ENCODE peak calls at places on chromosomes 12 and 14, in five cellular contexts. P is lower lobe of right lung, A is HT1080, H is bronchial epithelial cell, B is GM23338. Y is an unnamed sample.

GRCh38 chr12:13227191-13227590 is 30.7 kb downstream of the EMP1 start:
- DNase-seq in H (no peak), B (no peak), A (no peak), P (no peak), Y (no peak)

GRCh38 chr12:49624919-49625577 is 1.7 kb downstream of the PRPF40B start:
- DNase-seq in A (peak), P (no peak), B (no peak), H (peak), Y (no peak)

GRCh38 chr12:32843528-32844095 is 53.0 kb downstream of the PKP2 start:
- DNase-seq in B (peak), H (peak), A (no peak), P (no peak), Y (no peak)

GRCh38 chr12:20368653-20369163 is 371 bp downstream of the PDE3A start:
- DNase-seq in P (no peak), B (peak), A (peak), H (peak), Y (no peak)

GRCh38 chr12:92107621-92108131 is 38.0 kb downstream of the BTG1 start:
- DNase-seq in A (no peak), B (peak), H (no peak), P (no peak), Y (no peak)

GRCh38 chr12:59808317-59808910 is 212.6 kb downstream of the SLC16A7 start:
- DNase-seq in A (peak), B (peak), P (no peak), H (peak), Y (no peak)

GRCh38 chr12:33438890-33439586 is 581 bp downstream of the SYT10 start:
- DNase-seq in B (peak), A (no peak), H (no peak), P (no peak), Y (no peak)

GRCh38 chr14:81459421-81459820 is 59.3 kb upstream of the STON2 start:
- DNase-seq in B (no peak), P (no peak), A (no peak), H (no peak), Y (no peak)

GRCh38 chr12:120725151-120725658 is 421 bp upstream of the ACADS start:
- DNase-seq in A (no peak), H (no peak), B (peak), P (no peak), Y (no peak)

GRCh38 chr14:105469456-105470162 is 5.0 kb upstream of the CRIP2 start:
- DNase-seq in A (no peak), P (no peak), B (no peak), H (no peak), Y (no peak)

GRCh38 chr14:56133547-56133946 is 15.3 kb downstream of the PELI2 start:
- DNase-seq in A (no peak), H (peak), P (no peak), B (peak), Y (no peak)

GRCh38 chr12:104680070-104680469 is 223.3 kb downstream of the CHST11 start:
- DNase-seq in H (no peak), P (no peak), B (peak), A (no peak), Y (no peak)

GRCh38 chr12:9760699-9761406 is at the start of gene CD69:
- DNase-seq in B (no peak), A (no peak), P (no peak), H (no peak), Y (no peak)

GRCh38 chr12:69066420-69067373 is 133.7 kb upstream of the CPM start:
- DNase-seq in A (no peak), P (no peak), H (no peak), B (peak), Y (no peak)

GRCh38 chr12:6235499-6235898 is 35.3 kb downstream of the CD9 start:
- DNase-seq in B (no peak), A (no peak), H (no peak), P (peak), Y (no peak)

GRCh38 chr12:55688716-55689655 is 18.7 kb downstream of the ITGA7 start:
- DNase-seq in B (no peak), H (no peak), P (no peak), A (no peak), Y (peak)

GRCh38 chr14:81710232-81710845 is 176.7 kb upstream of the SEL1L start:
- DNase-seq in A (peak), P (no peak), B (peak), H (peak), Y (no peak)

GRCh38 chr14:78598046-78598652 is 428.0 kb downstream of the NRXN3 start:
- DNase-seq in H (peak), A (peak), P (peak), B (peak), Y (no peak)

Y was measured in chondrocyte.